ENCODE peak calls at places on chromosomes 16 and 17, in six cellular contexts. One of them, this sample, is unnamed. For H3K9me3 and H3K4me1, the result is how much of the 10 kb centered on the place peaks cover.

GRCh38 chr17:596763-597644 is 117.6 kb downstream of the VPS53 start:
- DNase-seq in body of pancreas: no peak
- DNase-seq in breast epithelium: no peak
- DNase-seq in CD8-positive, alpha-beta T cell: no peak
- DNase-seq in heart right ventricle: no peak
- DNase-seq in OCI-LY7: no peak
- DNase-seq in this sample: no peak

GRCh38 chr17:27327397-27327796 is 33.5 kb downstream of the WSB1 start:
- DNase-seq in OCI-LY7: no peak
- DNase-seq in heart right ventricle: no peak
- DNase-seq in body of pancreas: no peak
- DNase-seq in CD8-positive, alpha-beta T cell: no peak
- DNase-seq in breast epithelium: no peak
- DNase-seq in this sample: no peak

GRCh38 chr17:37826497-37827115 is 81.7 kb upstream of the HNF1B start:
- DNase-seq in breast epithelium: no peak
- DNase-seq in OCI-LY7: peak
- DNase-seq in heart right ventricle: peak
- DNase-seq in body of pancreas: no peak
- DNase-seq in CD8-positive, alpha-beta T cell: no peak
- DNase-seq in this sample: no peak

GRCh38 chr16:78045865-78046581 is 23.7 kb downstream of the CLEC3A start:
- DNase-seq in CD8-positive, alpha-beta T cell: no peak
- DNase-seq in body of pancreas: peak
- DNase-seq in breast epithelium: no peak
- DNase-seq in OCI-LY7: no peak
- DNase-seq in heart right ventricle: peak
- DNase-seq in this sample: peak

GRCh38 chr16:10708969-10709368 is 14.2 kb upstream of the TEKT5 start:
- DNase-seq in breast epithelium: no peak
- DNase-seq in CD8-positive, alpha-beta T cell: no peak
- DNase-seq in body of pancreas: no peak
- DNase-seq in OCI-LY7: no peak
- DNase-seq in heart right ventricle: no peak
- DNase-seq in this sample: no peak

GRCh38 chr16:1460602-1461138 is 14.2 kb downstream of the CLCN7 start:
- DNase-seq in CD8-positive, alpha-beta T cell: no peak
- DNase-seq in breast epithelium: no peak
- DNase-seq in body of pancreas: no peak
- DNase-seq in heart right ventricle: peak
- DNase-seq in OCI-LY7: no peak
- DNase-seq in this sample: no peak

GRCh38 chr16:471353-472198 is 46.1 kb downstream of the RAB11FIP3 start:
- DNase-seq in heart right ventricle: no peak
- DNase-seq in breast epithelium: no peak
- DNase-seq in CD8-positive, alpha-beta T cell: no peak
- DNase-seq in body of pancreas: no peak
- DNase-seq in OCI-LY7: no peak
- DNase-seq in this sample: no peak

GRCh38 chr17:62017912-62018311 is 47.2 kb downstream of the MED13 start:
- DNase-seq in heart right ventricle: no peak
- DNase-seq in CD8-positive, alpha-beta T cell: no peak
- DNase-seq in body of pancreas: no peak
- DNase-seq in OCI-LY7: no peak
- DNase-seq in breast epithelium: no peak
- DNase-seq in this sample: no peak

GRCh38 chr16:88681709-88682451 is 4.4 kb downstream of the SNAI3 start:
- DNase-seq in OCI-LY7: peak
- DNase-seq in breast epithelium: no peak
- DNase-seq in heart right ventricle: peak
- DNase-seq in body of pancreas: no peak
- DNase-seq in CD8-positive, alpha-beta T cell: peak
- DNase-seq in this sample: peak

GRCh38 chr16:68643847-68644246 is 1.3 kb upstream of the CDH3 start:
- DNase-seq in CD8-positive, alpha-beta T cell: no peak
- DNase-seq in breast epithelium: no peak
- DNase-seq in heart right ventricle: no peak
- DNase-seq in body of pancreas: no peak
- DNase-seq in OCI-LY7: no peak
- DNase-seq in this sample: no peak
- H3K4me3 ChIP-seq in CD8-positive, alpha-beta T cell: no peak
- H3K4me3 ChIP-seq in breast epithelium: no peak
- H3K4me3 ChIP-seq in heart right ventricle: no peak
- H3K4me3 ChIP-seq in body of pancreas: no peak
- H3K4me3 ChIP-seq in OCI-LY7: no peak
- H3K4me3 ChIP-seq in this sample: no peak

GRCh38 chr16:35731341-35732040 is 2272.1 kb downstream of the TP53TG3F start:
- DNase-seq in breast epithelium: no peak
- DNase-seq in heart right ventricle: no peak
- DNase-seq in CD8-positive, alpha-beta T cell: no peak
- DNase-seq in OCI-LY7: no peak
- DNase-seq in body of pancreas: no peak
- DNase-seq in this sample: no peak

GRCh38 chr16:35734728-35735402 is 2275.5 kb downstream of the TP53TG3F start:
- DNase-seq in CD8-positive, alpha-beta T cell: no peak
- DNase-seq in body of pancreas: no peak
- DNase-seq in OCI-LY7: no peak
- DNase-seq in heart right ventricle: no peak
- DNase-seq in breast epithelium: no peak
- DNase-seq in this sample: no peak

GRCh38 chr16:35733971-35734702 is 2274.7 kb downstream of the TP53TG3F start:
- DNase-seq in breast epithelium: no peak
- DNase-seq in heart right ventricle: no peak
- DNase-seq in body of pancreas: no peak
- DNase-seq in OCI-LY7: no peak
- DNase-seq in CD8-positive, alpha-beta T cell: no peak
- DNase-seq in this sample: no peak

GRCh38 chr16:35732046-35732810 is 2272.8 kb downstream of the TP53TG3F start:
- DNase-seq in CD8-positive, alpha-beta T cell: no peak
- DNase-seq in OCI-LY7: no peak
- DNase-seq in breast epithelium: no peak
- DNase-seq in heart right ventricle: no peak
- DNase-seq in body of pancreas: no peak
- DNase-seq in this sample: no peak

GRCh38 chr16:35733278-35733965 is 2274.0 kb downstream of the TP53TG3F start:
- DNase-seq in body of pancreas: no peak
- DNase-seq in CD8-positive, alpha-beta T cell: no peak
- DNase-seq in breast epithelium: no peak
- DNase-seq in OCI-LY7: no peak
- DNase-seq in heart right ventricle: no peak
- DNase-seq in this sample: no peak
- H3K9me3 ChIP-seq in body of pancreas: under half
- H3K9me3 ChIP-seq in CD8-positive, alpha-beta T cell: under half
- H3K9me3 ChIP-seq in breast epithelium: under half
- H3K9me3 ChIP-seq in OCI-LY7: under half
- H3K9me3 ChIP-seq in heart right ventricle: under half
- H3K9me3 ChIP-seq in this sample: under half

DNA sequence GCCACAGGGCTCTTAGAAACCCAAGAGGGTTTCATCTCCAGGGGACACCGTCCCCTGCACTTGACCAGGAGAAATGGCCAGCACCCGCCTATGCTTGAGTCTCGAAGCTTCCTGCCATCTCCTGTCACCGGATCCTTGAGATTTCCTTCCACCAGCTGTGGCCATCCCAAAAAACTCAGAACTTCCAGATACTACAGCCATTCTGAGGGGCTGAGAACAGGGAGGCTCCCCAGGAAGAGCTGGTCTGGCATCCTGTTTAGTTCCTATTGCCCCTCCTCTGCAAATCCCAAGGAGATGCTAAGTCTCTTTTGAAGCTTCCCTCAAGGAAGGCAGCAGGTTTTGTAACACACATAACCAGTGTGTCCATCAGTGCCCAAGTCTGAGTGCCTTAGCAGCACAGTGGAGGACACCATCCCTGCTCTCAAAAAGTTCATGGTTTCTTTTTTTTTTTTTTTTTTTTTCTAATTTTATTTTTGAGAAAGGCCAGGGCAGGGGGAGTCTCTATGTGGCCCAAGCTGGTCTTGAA is 2.0 kb downstream of the UBALD2 start:
- DNase-seq in breast epithelium: no peak
- DNase-seq in heart right ventricle: no peak
- DNase-seq in OCI-LY7: no peak
- DNase-seq in body of pancreas: no peak
- DNase-seq in CD8-positive, alpha-beta T cell: no peak
- DNase-seq in this sample: no peak
- H3K4me1 ChIP-seq in breast epithelium: under half
- H3K4me1 ChIP-seq in heart right ventricle: half or more
- H3K4me1 ChIP-seq in OCI-LY7: half or more
- H3K4me1 ChIP-seq in body of pancreas: half or more
- H3K4me1 ChIP-seq in CD8-positive, alpha-beta T cell: half or more
- H3K4me1 ChIP-seq in this sample: under half

GRCh38 chr17:74360993-74361612 is 565 bp downstream of the BTBD17 start:
- DNase-seq in body of pancreas: no peak
- DNase-seq in OCI-LY7: no peak
- DNase-seq in heart right ventricle: no peak
- DNase-seq in CD8-positive, alpha-beta T cell: no peak
- DNase-seq in breast epithelium: no peak
- DNase-seq in this sample: no peak

GRCh38 chr17:74362811-74363498 is 1.3 kb upstream of the BTBD17 start:
- DNase-seq in body of pancreas: no peak
- DNase-seq in breast epithelium: no peak
- DNase-seq in OCI-LY7: no peak
- DNase-seq in heart right ventricle: no peak
- DNase-seq in CD8-positive, alpha-beta T cell: no peak
- DNase-seq in this sample: no peak

GRCh38 chr17:74358696-74359095 is 3.0 kb downstream of the BTBD17 start:
- DNase-seq in heart right ventricle: no peak
- DNase-seq in breast epithelium: no peak
- DNase-seq in CD8-positive, alpha-beta T cell: no peak
- DNase-seq in OCI-LY7: no peak
- DNase-seq in body of pancreas: no peak
- DNase-seq in this sample: no peak

GRCh38 chr17:74359916-74360315 is 1.8 kb downstream of the BTBD17 start:
- DNase-seq in breast epithelium: no peak
- DNase-seq in body of pancreas: no peak
- DNase-seq in OCI-LY7: no peak
- DNase-seq in heart right ventricle: no peak
- DNase-seq in CD8-positive, alpha-beta T cell: no peak
- DNase-seq in this sample: no peak

GRCh38 chr17:74361613-74362391 is at the start of gene BTBD17:
- DNase-seq in OCI-LY7: no peak
- DNase-seq in breast epithelium: no peak
- DNase-seq in heart right ventricle: peak
- DNase-seq in CD8-positive, alpha-beta T cell: no peak
- DNase-seq in body of pancreas: peak
- DNase-seq in this sample: no peak
- H3K4me3 ChIP-seq in OCI-LY7: no peak
- H3K4me3 ChIP-seq in breast epithelium: no peak
- H3K4me3 ChIP-seq in heart right ventricle: no peak
- H3K4me3 ChIP-seq in CD8-positive, alpha-beta T cell: no peak
- H3K4me3 ChIP-seq in body of pancreas: no peak
- H3K4me3 ChIP-seq in this sample: no peak

GRCh38 chr16:31764103-31764502 is 109.5 kb upstream of the ZNF267 start:
- DNase-seq in CD8-positive, alpha-beta T cell: no peak
- DNase-seq in heart right ventricle: no peak
- DNase-seq in body of pancreas: no peak
- DNase-seq in OCI-LY7: no peak
- DNase-seq in breast epithelium: no peak
- DNase-seq in this sample: no peak

GRCh38 chr16:31767267-31767666 is 106.3 kb upstream of the ZNF267 start:
- DNase-seq in breast epithelium: no peak
- DNase-seq in body of pancreas: no peak
- DNase-seq in OCI-LY7: no peak
- DNase-seq in CD8-positive, alpha-beta T cell: no peak
- DNase-seq in heart right ventricle: no peak
- DNase-seq in this sample: no peak
- H3K9me3 ChIP-seq in breast epithelium: half or more
- H3K9me3 ChIP-seq in body of pancreas: half or more
- H3K9me3 ChIP-seq in OCI-LY7: under half
- H3K9me3 ChIP-seq in CD8-positive, alpha-beta T cell: half or more
- H3K9me3 ChIP-seq in heart right ventricle: half or more
- H3K9me3 ChIP-seq in this sample: under half

GRCh38 chr17:9239821-9240658 is 218.7 kb downstream of the NTN1 start:
- DNase-seq in CD8-positive, alpha-beta T cell: peak
- DNase-seq in OCI-LY7: peak
- DNase-seq in body of pancreas: peak
- DNase-seq in breast epithelium: peak
- DNase-seq in heart right ventricle: peak
- DNase-seq in this sample: peak
- H3K4me1 ChIP-seq in CD8-positive, alpha-beta T cell: under half
- H3K4me1 ChIP-seq in OCI-LY7: under half
- H3K4me1 ChIP-seq in body of pancreas: under half
- H3K4me1 ChIP-seq in breast epithelium: under half
- H3K4me1 ChIP-seq in heart right ventricle: half or more
- H3K4me1 ChIP-seq in this sample: under half

GRCh38 chr17:44967907-44968224 is 237 bp downstream of the C1QL1 start:
- DNase-seq in CD8-positive, alpha-beta T cell: no peak
- DNase-seq in heart right ventricle: no peak
- DNase-seq in body of pancreas: no peak
- DNase-seq in OCI-LY7: no peak
- DNase-seq in breast epithelium: no peak
- DNase-seq in this sample: no peak

GRCh38 chr17:44966348-44967025 is 1.6 kb downstream of the C1QL1 start:
- DNase-seq in breast epithelium: no peak
- DNase-seq in heart right ventricle: no peak
- DNase-seq in OCI-LY7: no peak
- DNase-seq in CD8-positive, alpha-beta T cell: no peak
- DNase-seq in body of pancreas: no peak
- DNase-seq in this sample: no peak

GRCh38 chr17:44968225-44969143 is at the start of gene C1QL1:
- DNase-seq in heart right ventricle: peak
- DNase-seq in CD8-positive, alpha-beta T cell: peak
- DNase-seq in breast epithelium: peak
- DNase-seq in OCI-LY7: peak
- DNase-seq in body of pancreas: peak
- DNase-seq in this sample: peak

GRCh38 chr17:44965491-44966234 is 2.4 kb downstream of the C1QL1 start:
- DNase-seq in heart right ventricle: no peak
- DNase-seq in OCI-LY7: peak
- DNase-seq in body of pancreas: no peak
- DNase-seq in CD8-positive, alpha-beta T cell: no peak
- DNase-seq in breast epithelium: no peak
- DNase-seq in this sample: no peak

DNA sequence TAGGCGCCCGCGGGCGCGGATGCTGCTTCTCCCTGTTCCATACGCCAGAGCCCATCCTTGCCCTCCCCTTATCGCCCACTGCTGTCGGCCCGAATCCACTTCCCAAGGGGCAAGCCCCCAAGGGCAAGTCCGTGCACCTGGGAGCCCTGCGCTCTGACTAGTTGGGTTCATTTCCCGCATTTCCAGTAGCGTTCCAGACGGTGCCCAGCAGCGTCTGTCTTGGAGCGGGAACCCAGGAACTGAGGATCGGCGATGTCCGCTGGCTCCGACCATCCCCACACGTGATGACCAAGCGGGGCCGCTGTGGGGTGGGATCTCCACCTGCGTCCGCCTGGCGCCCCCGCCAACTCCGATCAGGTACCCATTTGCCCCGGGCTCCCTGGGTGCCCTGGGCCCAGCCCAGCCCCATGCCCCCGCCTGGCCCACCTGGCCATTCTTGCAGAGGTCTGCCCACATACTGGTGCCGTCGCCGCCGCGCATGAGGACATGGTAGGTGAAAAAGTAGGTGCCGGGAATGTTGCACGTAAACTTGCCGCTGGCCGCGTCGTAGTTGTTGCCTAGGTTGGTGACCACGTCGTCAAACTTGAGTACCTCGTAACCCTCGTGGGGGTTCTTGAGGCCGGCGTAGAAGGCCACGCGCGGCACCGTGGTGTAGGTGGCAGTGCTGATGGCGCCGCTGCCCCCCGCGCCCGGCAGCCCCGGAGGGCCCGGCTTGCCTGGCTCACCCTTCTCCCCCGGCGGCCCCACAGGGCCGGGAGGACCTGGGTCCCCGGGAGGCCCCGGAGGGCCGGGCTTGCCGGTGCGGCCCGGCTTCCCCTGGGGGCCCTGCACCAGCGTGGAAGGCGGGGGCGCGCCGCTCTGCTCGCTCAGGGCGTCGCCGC is 837 bp downstream of the C1QL1 start:
- DNase-seq in OCI-LY7: no peak
- DNase-seq in body of pancreas: no peak
- DNase-seq in heart right ventricle: no peak
- DNase-seq in CD8-positive, alpha-beta T cell: no peak
- DNase-seq in breast epithelium: no peak
- DNase-seq in this sample: no peak
- H3K4me3 ChIP-seq in OCI-LY7: no peak
- H3K4me3 ChIP-seq in body of pancreas: no peak
- H3K4me3 ChIP-seq in heart right ventricle: no peak
- H3K4me3 ChIP-seq in CD8-positive, alpha-beta T cell: peak
- H3K4me3 ChIP-seq in breast epithelium: peak
- H3K4me3 ChIP-seq in this sample: no peak